ENCODE peak calls at places on chromosomes 16 and 17, in seven cellular contexts. L is keratinocyte, I is cardiac muscle cell, P is heart left ventricle, N is heart right ventricle, R is AG09319, H is fibroblast of pulmonary artery. X is an unnamed sample.
A peak's percentile ranks its signal among the peaks of the same experiment; 100 is the strongest.

GRCh38 chr17:4969551-4970231 is 2.1 kb upstream of the SPAG7 start:
- DNase-seq in L (no peak), I (peak; percentile 33), P (no peak), N (no peak), R (no peak), H (no peak), X (no peak)

GRCh38 chr17:10265100-10265810 is 66.8 kb upstream of the GAS7 start:
- DNase-seq in L (no peak), I (peak; percentile 53), P (no peak), N (no peak), R (peak; percentile 52), H (no peak), X (no peak)

GRCh38 chr17:81808778-81809555 is 5.0 kb downstream of the GCGR start:
- DNase-seq in L (no peak), I (no peak), P (no peak), N (no peak), R (no peak), H (no peak), X (no peak)

GRCh38 chr16:19696312-19696711 is 21.7 kb downstream of the KNOP1 start:
- DNase-seq in L (no peak), I (peak; percentile 91), P (peak; percentile 86), N (peak; percentile 92), R (peak; percentile 95), H (peak; percentile 94), X (no peak)

GRCh38 chr17:57481901-57482300 is 225.6 kb downstream of the MSI2 start:
- DNase-seq in L (no peak), I (peak; percentile 99), P (no peak), N (no peak), R (peak; percentile 67), H (peak; percentile 99), X (no peak)

GRCh38 chr17:77391668-77392375 is 251.1 kb downstream of the SEC14L1 start:
- DNase-seq in L (no peak), I (peak; percentile 90), P (peak; percentile 73), N (no peak), R (peak; percentile 98), H (peak; percentile 90), X (no peak)

GRCh38 chr16:89156740-89157645 is 14.6 kb upstream of the CDH15 start:
- DNase-seq in L (peak; percentile 75), I (no peak), P (no peak), N (no peak), R (no peak), H (no peak), X (no peak)

GRCh38 chr17:82859431-82860403 is 19.9 kb upstream of the ZNF750 start:
- DNase-seq in L (no peak), I (peak; percentile 63), P (no peak), N (no peak), R (no peak), H (peak; percentile 60), X (no peak)

GRCh38 chr17:17001874-17002520 is 30.1 kb upstream of the TNFRSF13B start:
- DNase-seq in L (no peak), I (peak; percentile 75), P (peak; percentile 77), N (peak; percentile 70), R (peak; percentile 11), H (peak; percentile 68), X (peak; percentile 82)

GRCh38 chr16:11291021-11291716 is 10.0 kb upstream of the PRM1 start:
- DNase-seq in L (no peak), I (peak; percentile 39), P (no peak), N (no peak), R (no peak), H (no peak), X (no peak)

GRCh38 chr17:77437017-77437416 is 296.2 kb downstream of the SEC14L1 start:
- DNase-seq in L (no peak), I (peak; percentile 93), P (peak; percentile 67), N (peak; percentile 74), R (peak; percentile 67), H (peak; percentile 86), X (no peak)

GRCh38 chr16:25035494-25036405 is 20.6 kb upstream of the ARHGAP17 start:
- DNase-seq in L (no peak), I (no peak), P (no peak), N (no peak), R (no peak), H (no peak), X (no peak)

GRCh38 chr17:14637260-14637659 is 336.4 kb downstream of the HS3ST3B1 start:
- DNase-seq in L (no peak), I (no peak), P (no peak), N (no peak), R (no peak), H (no peak), X (no peak)

GRCh38 chr17:62188713-62189112 is 123.6 kb upstream of the MED13 start:
- DNase-seq in L (no peak), I (no peak), P (no peak), N (no peak), R (no peak), H (peak; percentile 11), X (no peak)

GRCh38 chr17:82863941-82864720 is 24.3 kb upstream of the ZNF750 start:
- DNase-seq in L (no peak), I (peak; percentile 73), P (peak; percentile 35), N (no peak), R (no peak), H (peak; percentile 51), X (no peak)

GRCh38 chr16:84357191-84357651 is 11.1 kb upstream of the ATP2C2 start:
- DNase-seq in L (no peak), I (peak; percentile 46), P (no peak), N (no peak), R (no peak), H (no peak), X (no peak)

GRCh38 chr16:31458073-31458834 is 1.0 kb upstream of the ARMC5 start:
- DNase-seq in L (no peak), I (peak; percentile 60), P (peak; percentile 44), N (peak; percentile 59), R (no peak), H (peak; percentile 46), X (peak; percentile 35)

GRCh38 chr17:45914036-45914717 is 19.8 kb downstream of the MAPT start:
- DNase-seq in L (no peak), I (no peak), P (no peak), N (no peak), R (no peak), H (no peak), X (no peak)

GRCh38 chr17:18951941-18952842 is at the start of gene SLC5A10:
- DNase-seq in L (no peak), I (no peak), P (no peak), N (no peak), R (no peak), H (no peak), X (no peak)

DNA sequence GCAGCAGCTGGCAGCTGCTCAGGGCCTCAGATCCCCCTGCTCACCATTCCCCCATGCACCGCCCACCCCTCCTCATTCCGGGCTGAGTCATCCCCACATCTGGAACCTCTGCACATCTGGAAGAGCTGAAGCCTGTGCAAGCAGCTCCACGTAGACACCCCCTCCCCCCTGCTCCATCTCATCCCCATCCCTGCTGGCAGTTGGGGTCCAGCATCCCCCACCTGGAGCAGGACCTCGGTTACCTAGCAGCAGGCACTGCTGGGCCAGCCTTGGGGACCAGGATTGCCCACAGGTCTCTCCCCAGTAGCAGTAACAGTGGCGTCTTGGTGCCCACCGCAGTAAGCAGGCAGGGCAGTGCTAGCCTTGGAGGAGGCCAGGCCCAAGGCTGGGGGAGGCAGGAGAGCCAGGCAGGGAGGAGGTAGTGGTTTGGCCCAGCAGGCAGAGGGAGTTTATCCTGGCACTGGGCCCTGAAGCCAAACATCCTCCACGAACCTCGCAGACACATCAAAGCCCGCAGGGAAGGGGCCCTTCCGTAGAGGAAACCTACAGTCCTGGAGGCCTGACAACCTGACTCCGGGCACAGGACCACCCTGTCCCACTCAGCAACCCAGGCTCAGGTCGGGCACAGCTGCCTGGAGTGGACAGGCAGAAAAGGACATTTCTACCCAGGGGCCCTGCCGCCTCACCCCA is 7.7 kb upstream of the TMEM92 start:
- DNase-seq in L (no peak), I (peak; percentile 90), P (no peak), N (no peak), R (peak; percentile 60), H (peak; percentile 83), X (no peak)
- TF ChIP-seq CTCF in L (no peak), I (no peak), P (no peak), N (no peak), R (peak; percentile 26), H (peak; percentile 26), X (no peak)

DNA sequence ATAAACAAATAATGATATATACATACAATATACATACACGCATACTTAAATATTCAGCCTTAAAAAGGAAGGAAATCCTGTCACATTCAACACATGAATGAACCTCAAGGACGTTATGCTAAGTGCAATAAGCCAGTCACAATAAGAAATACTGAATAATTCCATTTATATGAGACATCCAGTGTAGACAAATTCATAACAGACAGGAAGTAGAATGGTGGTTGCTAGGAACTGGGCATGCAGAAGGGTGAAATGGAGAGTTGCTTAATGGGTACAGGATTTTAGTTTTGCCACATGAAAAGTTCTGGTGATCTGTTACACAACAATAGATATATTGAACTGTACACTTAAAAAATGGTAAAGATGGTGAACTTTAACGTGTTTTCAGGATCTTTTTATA is 8.8 kb upstream of the ITGB4 start:
- DNase-seq in L (no peak), I (peak; percentile 10), P (no peak), N (no peak), R (no peak), H (no peak), X (no peak)
- TF ChIP-seq CTCF in L (no peak), I (no peak), P (no peak), N (no peak), R (no peak), H (no peak), X (no peak)

GRCh38 chr16:4379001-4379688 is 7.5 kb downstream of the VASN start:
- DNase-seq in L (no peak), I (no peak), P (no peak), N (no peak), R (no peak), H (no peak), X (no peak)

GRCh38 chr16:4376126-4376819 is 4.6 kb downstream of the VASN start:
- DNase-seq in L (no peak), I (peak; percentile 92), P (peak; percentile 95), N (peak; percentile 86), R (peak; percentile 79), H (peak; percentile 86), X (no peak)

GRCh38 chr16:4378202-4378666 is 6.6 kb downstream of the VASN start:
- DNase-seq in L (no peak), I (no peak), P (peak; percentile 65), N (no peak), R (no peak), H (no peak), X (no peak)

GRCh38 chr16:4376820-4377572 is 5.3 kb downstream of the VASN start:
- DNase-seq in L (no peak), I (no peak), P (no peak), N (no peak), R (no peak), H (no peak), X (no peak)

GRCh38 chr16:4377573-4378146 is 6.0 kb downstream of the VASN start:
- DNase-seq in L (no peak), I (no peak), P (no peak), N (no peak), R (no peak), H (no peak), X (no peak)
- TF ChIP-seq CTCF in L (peak; percentile 24), I (peak; percentile 4), P (no peak), N (no peak), R (no peak), H (no peak), X (no peak)

DNA sequence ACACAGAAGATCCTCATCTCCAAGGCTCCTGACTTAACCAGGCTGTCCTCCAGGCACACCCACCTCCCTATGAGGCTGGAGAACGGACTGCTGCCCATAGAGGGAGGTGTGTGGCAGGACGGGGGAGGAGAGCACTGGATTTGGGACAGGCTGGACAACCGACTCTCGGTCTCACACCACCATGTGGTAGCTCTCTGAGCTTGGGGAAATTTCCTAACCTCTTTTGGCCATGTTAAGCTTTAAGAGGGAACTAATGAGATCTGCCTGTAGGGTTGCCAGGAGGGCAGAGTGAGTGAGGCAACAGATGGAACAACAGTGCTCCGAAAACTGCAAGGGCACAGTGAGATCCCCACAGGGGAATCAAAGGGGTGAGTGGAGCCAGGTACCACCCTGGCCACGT is 32.7 kb downstream of the RHBDL3 start:
- DNase-seq in L (no peak), I (no peak), P (no peak), N (no peak), R (no peak), H (no peak), X (no peak)
- TF ChIP-seq CTCF in L (no peak), I (no peak), P (no peak), N (no peak), R (no peak), H (no peak), X (no peak)

X was measured in endothelial cell.